ENCODE peak calls at places on chromosome X, in five cellular contexts. One of them, this sample, is unnamed. For H3K27me3, the result is how much of the 10 kb centered on the place peaks cover.

GRCh38 chrX:80139564-80139963 is 125.0 kb downstream of the TBX22 start:
- DNase-seq in brain microvascular endothelial cell: no peak
- DNase-seq in IMR-90: no peak
- DNase-seq in SK-N-SH: no peak
- DNase-seq in neural progenitor cell: peak
- DNase-seq in this sample: no peak

GRCh38 chrX:8849945-8850344 is 48.8 kb upstream of the FAM9A start:
- DNase-seq in brain microvascular endothelial cell: no peak
- DNase-seq in IMR-90: no peak
- DNase-seq in SK-N-SH: peak
- DNase-seq in neural progenitor cell: no peak
- DNase-seq in this sample: no peak

GRCh38 chrX:20414781-20415445 is 148.2 kb upstream of the RPS6KA3 start:
- DNase-seq in brain microvascular endothelial cell: no peak
- DNase-seq in IMR-90: peak
- DNase-seq in SK-N-SH: no peak
- DNase-seq in neural progenitor cell: no peak
- DNase-seq in this sample: no peak

GRCh38 chrX:35680940-35681346 is 117.2 kb upstream of the MAGEB16 start:
- DNase-seq in brain microvascular endothelial cell: no peak
- DNase-seq in IMR-90: no peak
- DNase-seq in SK-N-SH: no peak
- DNase-seq in neural progenitor cell: no peak
- DNase-seq in this sample: no peak

GRCh38 chrX:120334603-120335002 is 23.3 kb upstream of the TMEM255A start:
- DNase-seq in brain microvascular endothelial cell: no peak
- DNase-seq in IMR-90: no peak
- DNase-seq in SK-N-SH: no peak
- DNase-seq in neural progenitor cell: no peak
- DNase-seq in this sample: no peak

GRCh38 chrX:40444798-40445496 is 135.8 kb upstream of the ATP6AP2 start:
- DNase-seq in brain microvascular endothelial cell: no peak
- DNase-seq in IMR-90: no peak
- DNase-seq in SK-N-SH: no peak
- DNase-seq in neural progenitor cell: peak
- DNase-seq in this sample: no peak

GRCh38 chrX:118022803-118023202 is 93.8 kb downstream of the KLHL13 start:
- DNase-seq in brain microvascular endothelial cell: no peak
- DNase-seq in IMR-90: no peak
- DNase-seq in SK-N-SH: no peak
- DNase-seq in neural progenitor cell: no peak
- DNase-seq in this sample: no peak

GRCh38 chrX:12657881-12658280 is 133.3 kb upstream of the PRPS2 start:
- DNase-seq in brain microvascular endothelial cell: no peak
- DNase-seq in IMR-90: no peak
- DNase-seq in SK-N-SH: no peak
- DNase-seq in neural progenitor cell: no peak
- DNase-seq in this sample: no peak

GRCh38 chrX:15043538-15043937 is 170.3 kb downstream of the MOSPD2 start:
- DNase-seq in brain microvascular endothelial cell: no peak
- DNase-seq in IMR-90: no peak
- DNase-seq in SK-N-SH: no peak
- DNase-seq in neural progenitor cell: no peak
- DNase-seq in this sample: no peak

GRCh38 chrX:65643786-65644111 is 23.7 kb upstream of the MSN start:
- DNase-seq in brain microvascular endothelial cell: no peak
- DNase-seq in IMR-90: no peak
- DNase-seq in SK-N-SH: no peak
- DNase-seq in neural progenitor cell: no peak
- DNase-seq in this sample: no peak

GRCh38 chrX:316351-317325 is 2.0 kb downstream of the GTPBP6 start:
- DNase-seq in brain microvascular endothelial cell: no peak
- DNase-seq in IMR-90: no peak
- DNase-seq in SK-N-SH: no peak
- DNase-seq in neural progenitor cell: no peak
- DNase-seq in this sample: no peak

GRCh38 chrX:19682712-19683331 is 167.5 kb upstream of the MAP3K15 start:
- DNase-seq in brain microvascular endothelial cell: peak
- DNase-seq in IMR-90: peak
- DNase-seq in SK-N-SH: peak
- DNase-seq in neural progenitor cell: peak
- DNase-seq in this sample: peak

GRCh38 chrX:75291611-75292010 is 17.7 kb downstream of the UPRT start:
- DNase-seq in brain microvascular endothelial cell: no peak
- DNase-seq in IMR-90: no peak
- DNase-seq in SK-N-SH: no peak
- DNase-seq in neural progenitor cell: no peak
- DNase-seq in this sample: no peak

GRCh38 chrX:65828599-65828998 is 161.1 kb downstream of the MSN start:
- DNase-seq in brain microvascular endothelial cell: no peak
- DNase-seq in IMR-90: no peak
- DNase-seq in SK-N-SH: no peak
- DNase-seq in neural progenitor cell: no peak
- DNase-seq in this sample: no peak

GRCh38 chrX:113422323-113422722 is 581.7 kb upstream of the AMOT start:
- DNase-seq in brain microvascular endothelial cell: no peak
- DNase-seq in IMR-90: no peak
- DNase-seq in SK-N-SH: no peak
- DNase-seq in neural progenitor cell: no peak
- DNase-seq in this sample: no peak

GRCh38 chrX:149495573-149496071 is 9.5 kb downstream of the IDS start:
- DNase-seq in brain microvascular endothelial cell: peak
- DNase-seq in IMR-90: peak
- DNase-seq in SK-N-SH: no peak
- DNase-seq in neural progenitor cell: no peak
- DNase-seq in this sample: peak

GRCh38 chrX:41449615-41450014 is 2.5 kb downstream of the NYX start:
- DNase-seq in brain microvascular endothelial cell: no peak
- DNase-seq in IMR-90: peak
- DNase-seq in SK-N-SH: no peak
- DNase-seq in neural progenitor cell: no peak
- DNase-seq in this sample: no peak

GRCh38 chrX:13103111-13103913 is 58.9 kb upstream of the FAM9C start:
- DNase-seq in brain microvascular endothelial cell: no peak
- DNase-seq in IMR-90: no peak
- DNase-seq in SK-N-SH: no peak
- DNase-seq in neural progenitor cell: no peak
- DNase-seq in this sample: no peak

GRCh38 chrX:79138658-79139241 is 5.7 kb upstream of the GPR174 start:
- DNase-seq in brain microvascular endothelial cell: no peak
- DNase-seq in IMR-90: no peak
- DNase-seq in SK-N-SH: no peak
- DNase-seq in neural progenitor cell: no peak
- DNase-seq in this sample: no peak

GRCh38 chrX:12843668-12844279 is 23.1 kb upstream of the TLR7 start:
- DNase-seq in brain microvascular endothelial cell: no peak
- DNase-seq in IMR-90: no peak
- DNase-seq in SK-N-SH: no peak
- DNase-seq in neural progenitor cell: no peak
- DNase-seq in this sample: no peak

GRCh38 chrX:115531818-115532403 is 29.1 kb upstream of the PLS3 start:
- DNase-seq in brain microvascular endothelial cell: peak
- DNase-seq in IMR-90: peak
- DNase-seq in SK-N-SH: no peak
- DNase-seq in neural progenitor cell: no peak
- DNase-seq in this sample: no peak

GRCh38 chrX:6002056-6002455 is 226.6 kb downstream of the NLGN4X start:
- DNase-seq in brain microvascular endothelial cell: no peak
- DNase-seq in IMR-90: no peak
- DNase-seq in SK-N-SH: no peak
- DNase-seq in neural progenitor cell: no peak
- DNase-seq in this sample: no peak

GRCh38 chrX:22196151-22196550 is 76.6 kb upstream of the CBLL2 start:
- DNase-seq in brain microvascular endothelial cell: no peak
- DNase-seq in IMR-90: no peak
- DNase-seq in SK-N-SH: no peak
- DNase-seq in neural progenitor cell: no peak
- DNase-seq in this sample: no peak

GRCh38 chrX:136636121-136636520 is 11.8 kb upstream of the CD40LG start:
- DNase-seq in brain microvascular endothelial cell: no peak
- DNase-seq in IMR-90: no peak
- DNase-seq in SK-N-SH: no peak
- DNase-seq in neural progenitor cell: peak
- DNase-seq in this sample: no peak

DNA sequence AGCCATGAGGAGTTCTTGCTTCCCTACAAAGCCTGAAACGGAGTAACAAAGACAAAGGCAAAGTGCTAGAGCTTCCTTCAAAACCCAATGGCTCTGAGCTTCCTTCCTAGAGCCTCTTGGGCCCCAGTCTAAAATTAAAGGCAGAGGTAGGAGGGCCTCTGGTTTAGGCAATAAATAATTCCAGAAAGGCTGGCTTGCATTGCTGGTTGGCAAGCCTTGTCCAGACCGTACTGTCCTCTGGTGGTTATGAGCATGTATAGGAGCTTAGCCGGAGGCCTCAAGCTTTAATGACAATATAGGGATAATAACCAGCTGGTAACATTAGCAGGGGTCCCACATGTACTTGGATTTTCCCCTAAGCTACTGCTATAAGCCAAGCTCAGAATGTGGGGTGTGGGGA is 237.3 kb downstream of the AR start:
- DNase-seq in brain microvascular endothelial cell: no peak
- DNase-seq in IMR-90: no peak
- DNase-seq in SK-N-SH: no peak
- DNase-seq in neural progenitor cell: no peak
- DNase-seq in this sample: no peak
- TF ChIP-seq CTCF in brain microvascular endothelial cell: peak
- TF ChIP-seq CTCF in IMR-90: no peak
- TF ChIP-seq CTCF in SK-N-SH: no peak
- TF ChIP-seq CTCF in neural progenitor cell: no peak
- TF ChIP-seq CTCF in this sample: peak

GRCh38 chrX:51507551-51507950 is 11.2 kb upstream of the NUDT11 start:
- DNase-seq in brain microvascular endothelial cell: no peak
- DNase-seq in IMR-90: no peak
- DNase-seq in SK-N-SH: no peak
- DNase-seq in neural progenitor cell: no peak
- DNase-seq in this sample: no peak
- H3K27me3 ChIP-seq in brain microvascular endothelial cell: under half
- H3K27me3 ChIP-seq in IMR-90: under half
- H3K27me3 ChIP-seq in SK-N-SH: under half
- H3K27me3 ChIP-seq in neural progenitor cell: under half
- H3K27me3 ChIP-seq in this sample: under half

GRCh38 chrX:33032700-33033099 is 178.6 kb downstream of the DMD start:
- DNase-seq in brain microvascular endothelial cell: no peak
- DNase-seq in IMR-90: no peak
- DNase-seq in SK-N-SH: no peak
- DNase-seq in neural progenitor cell: no peak
- DNase-seq in this sample: no peak
- H3K27ac ChIP-seq in brain microvascular endothelial cell: no peak
- H3K27ac ChIP-seq in IMR-90: no peak
- H3K27ac ChIP-seq in SK-N-SH: no peak
- H3K27ac ChIP-seq in neural progenitor cell: no peak
- H3K27ac ChIP-seq in this sample: peak

DNA sequence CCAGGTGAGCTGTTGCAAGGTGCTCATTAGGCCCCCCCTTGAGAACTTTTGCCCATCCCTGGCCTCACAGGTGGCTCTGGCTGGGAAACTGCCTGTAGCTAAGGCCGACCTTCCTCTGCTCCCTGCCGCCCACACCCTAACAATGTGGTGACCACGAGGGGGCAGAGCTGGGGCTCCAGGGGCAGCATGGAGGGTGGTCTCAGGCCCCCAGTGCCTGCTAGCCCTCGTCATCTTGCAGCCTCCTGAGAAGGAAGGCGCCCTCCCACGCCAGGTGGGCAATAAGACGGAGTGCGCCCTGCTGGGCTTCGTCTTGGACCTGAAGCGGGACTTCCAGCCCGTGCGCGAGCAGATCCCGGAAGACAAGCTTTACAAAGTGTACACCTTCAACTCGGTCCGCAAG is 32.4 kb downstream of the ATP2B3 start:
- DNase-seq in brain microvascular endothelial cell: no peak
- DNase-seq in IMR-90: no peak
- DNase-seq in SK-N-SH: no peak
- DNase-seq in neural progenitor cell: no peak
- DNase-seq in this sample: no peak
- TF ChIP-seq CTCF in brain microvascular endothelial cell: peak
- TF ChIP-seq CTCF in IMR-90: no peak
- TF ChIP-seq CTCF in SK-N-SH: peak
- TF ChIP-seq CTCF in neural progenitor cell: no peak
- TF ChIP-seq CTCF in this sample: no peak

GRCh38 chrX:72131317-72132294 is at the start of gene RTL5:
- DNase-seq in brain microvascular endothelial cell: peak
- DNase-seq in IMR-90: peak
- DNase-seq in SK-N-SH: peak
- DNase-seq in neural progenitor cell: peak
- DNase-seq in this sample: peak
- H3K27me3 ChIP-seq in brain microvascular endothelial cell: under half
- H3K27me3 ChIP-seq in IMR-90: under half
- H3K27me3 ChIP-seq in SK-N-SH: under half
- H3K27me3 ChIP-seq in neural progenitor cell: under half
- H3K27me3 ChIP-seq in this sample: under half

This sample was measured in ascending aorta.